ENCODE peak calls at places on chromosomes 11 and 22, in eight cellular contexts. One of them, this sample, is unnamed.

GRCh38 chr11:95322546-95322945 is 91.5 kb upstream of the SESN3 start:
- DNase-seq in CD8-positive, alpha-beta T cell: no peak
- DNase-seq in CD4-positive, alpha-beta T cell: no peak
- DNase-seq in naive thymus-derived CD4-positive, alpha-beta T cell: no peak
- DNase-seq in A549: no peak
- DNase-seq in epithelial cell of prostate: no peak
- DNase-seq in thoracic aorta: no peak
- DNase-seq in uterus: no peak
- DNase-seq in this sample: no peak

GRCh38 chr22:49671331-49672012 is 156.2 kb downstream of the BRD1 start:
- DNase-seq in epithelial cell of prostate: no peak
- DNase-seq in CD4-positive, alpha-beta T cell: no peak
- DNase-seq in CD8-positive, alpha-beta T cell: peak
- DNase-seq in thoracic aorta: no peak
- DNase-seq in uterus: no peak
- DNase-seq in naive thymus-derived CD4-positive, alpha-beta T cell: no peak
- DNase-seq in A549: no peak
- DNase-seq in this sample: no peak

GRCh38 chr11:65652511-65653228 is 10.0 kb downstream of the RELA start:
- DNase-seq in thoracic aorta: peak
- DNase-seq in epithelial cell of prostate: no peak
- DNase-seq in A549: peak
- DNase-seq in uterus: peak
- DNase-seq in naive thymus-derived CD4-positive, alpha-beta T cell: peak
- DNase-seq in CD8-positive, alpha-beta T cell: peak
- DNase-seq in CD4-positive, alpha-beta T cell: peak
- DNase-seq in this sample: peak

GRCh38 chr22:45216133-45217003 is 24.3 kb downstream of the KIAA0930 start:
- DNase-seq in thoracic aorta: no peak
- DNase-seq in CD8-positive, alpha-beta T cell: no peak
- DNase-seq in naive thymus-derived CD4-positive, alpha-beta T cell: no peak
- DNase-seq in CD4-positive, alpha-beta T cell: no peak
- DNase-seq in A549: no peak
- DNase-seq in uterus: no peak
- DNase-seq in epithelial cell of prostate: no peak
- DNase-seq in this sample: no peak

GRCh38 chr11:10664005-10664404 is 29.6 kb downstream of the IRAG1 start:
- DNase-seq in A549: no peak
- DNase-seq in naive thymus-derived CD4-positive, alpha-beta T cell: no peak
- DNase-seq in uterus: no peak
- DNase-seq in thoracic aorta: no peak
- DNase-seq in epithelial cell of prostate: no peak
- DNase-seq in CD4-positive, alpha-beta T cell: no peak
- DNase-seq in CD8-positive, alpha-beta T cell: no peak
- DNase-seq in this sample: no peak

GRCh38 chr22:30562391-30562790 is 12.1 kb downstream of the GAL3ST1 start:
- DNase-seq in CD8-positive, alpha-beta T cell: no peak
- DNase-seq in epithelial cell of prostate: no peak
- DNase-seq in thoracic aorta: no peak
- DNase-seq in naive thymus-derived CD4-positive, alpha-beta T cell: no peak
- DNase-seq in A549: peak
- DNase-seq in uterus: no peak
- DNase-seq in CD4-positive, alpha-beta T cell: no peak
- DNase-seq in this sample: no peak

GRCh38 chr11:134261626-134262488 is 8.5 kb downstream of the ACAD8 start:
- DNase-seq in A549: peak
- DNase-seq in CD4-positive, alpha-beta T cell: no peak
- DNase-seq in uterus: no peak
- DNase-seq in CD8-positive, alpha-beta T cell: no peak
- DNase-seq in thoracic aorta: no peak
- DNase-seq in epithelial cell of prostate: no peak
- DNase-seq in naive thymus-derived CD4-positive, alpha-beta T cell: no peak
- DNase-seq in this sample: no peak

GRCh38 chr11:67354314-67355022 is 1.1 kb upstream of the POLD4 start:
- DNase-seq in epithelial cell of prostate: peak
- DNase-seq in thoracic aorta: peak
- DNase-seq in CD4-positive, alpha-beta T cell: no peak
- DNase-seq in uterus: peak
- DNase-seq in A549: peak
- DNase-seq in CD8-positive, alpha-beta T cell: no peak
- DNase-seq in naive thymus-derived CD4-positive, alpha-beta T cell: no peak
- DNase-seq in this sample: peak

GRCh38 chr22:33756508-33756949 is 163.7 kb downstream of the LARGE1 start:
- DNase-seq in epithelial cell of prostate: no peak
- DNase-seq in A549: no peak
- DNase-seq in CD4-positive, alpha-beta T cell: no peak
- DNase-seq in uterus: no peak
- DNase-seq in CD8-positive, alpha-beta T cell: no peak
- DNase-seq in naive thymus-derived CD4-positive, alpha-beta T cell: no peak
- DNase-seq in thoracic aorta: no peak
- DNase-seq in this sample: no peak

GRCh38 chr11:134272381-134273316 is 3.5 kb upstream of the GLB1L3 start:
- DNase-seq in A549: no peak
- DNase-seq in CD8-positive, alpha-beta T cell: peak
- DNase-seq in epithelial cell of prostate: no peak
- DNase-seq in CD4-positive, alpha-beta T cell: no peak
- DNase-seq in uterus: no peak
- DNase-seq in thoracic aorta: no peak
- DNase-seq in naive thymus-derived CD4-positive, alpha-beta T cell: no peak
- DNase-seq in this sample: no peak

GRCh38 chr11:65781152-65781961 is 581 bp upstream of the AP5B1 start:
- DNase-seq in CD4-positive, alpha-beta T cell: no peak
- DNase-seq in epithelial cell of prostate: no peak
- DNase-seq in A549: no peak
- DNase-seq in CD8-positive, alpha-beta T cell: no peak
- DNase-seq in thoracic aorta: no peak
- DNase-seq in naive thymus-derived CD4-positive, alpha-beta T cell: peak
- DNase-seq in uterus: no peak
- DNase-seq in this sample: no peak

GRCh38 chr11:93842461-93842860 is 8.0 kb downstream of the VSTM5 start:
- DNase-seq in CD8-positive, alpha-beta T cell: no peak
- DNase-seq in thoracic aorta: no peak
- DNase-seq in epithelial cell of prostate: peak
- DNase-seq in A549: peak
- DNase-seq in uterus: no peak
- DNase-seq in naive thymus-derived CD4-positive, alpha-beta T cell: no peak
- DNase-seq in CD4-positive, alpha-beta T cell: no peak
- DNase-seq in this sample: no peak

GRCh38 chr11:15770798-15771414 is 585.4 kb downstream of the SOX6 start:
- DNase-seq in uterus: peak
- DNase-seq in CD4-positive, alpha-beta T cell: no peak
- DNase-seq in thoracic aorta: no peak
- DNase-seq in CD8-positive, alpha-beta T cell: no peak
- DNase-seq in epithelial cell of prostate: no peak
- DNase-seq in naive thymus-derived CD4-positive, alpha-beta T cell: no peak
- DNase-seq in A549: peak
- DNase-seq in this sample: peak

GRCh38 chr22:42132457-42132856 is 1.8 kb upstream of the CYP2D6 start:
- DNase-seq in CD4-positive, alpha-beta T cell: no peak
- DNase-seq in naive thymus-derived CD4-positive, alpha-beta T cell: no peak
- DNase-seq in thoracic aorta: no peak
- DNase-seq in CD8-positive, alpha-beta T cell: no peak
- DNase-seq in epithelial cell of prostate: no peak
- DNase-seq in A549: no peak
- DNase-seq in uterus: no peak
- DNase-seq in this sample: no peak

GRCh38 chr11:11510939-11511338 is 110.9 kb downstream of the GALNT18 start:
- DNase-seq in naive thymus-derived CD4-positive, alpha-beta T cell: no peak
- DNase-seq in epithelial cell of prostate: no peak
- DNase-seq in CD4-positive, alpha-beta T cell: no peak
- DNase-seq in thoracic aorta: no peak
- DNase-seq in CD8-positive, alpha-beta T cell: no peak
- DNase-seq in uterus: peak
- DNase-seq in A549: no peak
- DNase-seq in this sample: no peak

GRCh38 chr11:132520199-132520598 is 1012.1 kb downstream of the OPCML start:
- DNase-seq in uterus: no peak
- DNase-seq in CD8-positive, alpha-beta T cell: no peak
- DNase-seq in A549: no peak
- DNase-seq in naive thymus-derived CD4-positive, alpha-beta T cell: no peak
- DNase-seq in epithelial cell of prostate: no peak
- DNase-seq in CD4-positive, alpha-beta T cell: no peak
- DNase-seq in thoracic aorta: no peak
- DNase-seq in this sample: no peak

GRCh38 chr11:42974510-42974909 is 337.3 kb upstream of the API5 start:
- DNase-seq in A549: peak
- DNase-seq in uterus: no peak
- DNase-seq in epithelial cell of prostate: no peak
- DNase-seq in CD8-positive, alpha-beta T cell: no peak
- DNase-seq in thoracic aorta: no peak
- DNase-seq in CD4-positive, alpha-beta T cell: no peak
- DNase-seq in naive thymus-derived CD4-positive, alpha-beta T cell: no peak
- DNase-seq in this sample: no peak

GRCh38 chr11:110349109-110349996 is 52.9 kb upstream of the RDX start:
- DNase-seq in naive thymus-derived CD4-positive, alpha-beta T cell: no peak
- DNase-seq in A549: no peak
- DNase-seq in thoracic aorta: no peak
- DNase-seq in CD8-positive, alpha-beta T cell: no peak
- DNase-seq in epithelial cell of prostate: no peak
- DNase-seq in uterus: no peak
- DNase-seq in CD4-positive, alpha-beta T cell: no peak
- DNase-seq in this sample: peak

GRCh38 chr11:20042717-20043392 is 117.4 kb downstream of the DBX1 start:
- DNase-seq in thoracic aorta: no peak
- DNase-seq in A549: no peak
- DNase-seq in CD4-positive, alpha-beta T cell: no peak
- DNase-seq in CD8-positive, alpha-beta T cell: no peak
- DNase-seq in epithelial cell of prostate: no peak
- DNase-seq in uterus: no peak
- DNase-seq in naive thymus-derived CD4-positive, alpha-beta T cell: no peak
- DNase-seq in this sample: no peak

GRCh38 chr11:28529046-28529445 is 420.9 kb downstream of the METTL15 start:
- DNase-seq in thoracic aorta: no peak
- DNase-seq in CD4-positive, alpha-beta T cell: no peak
- DNase-seq in A549: no peak
- DNase-seq in CD8-positive, alpha-beta T cell: no peak
- DNase-seq in epithelial cell of prostate: no peak
- DNase-seq in uterus: no peak
- DNase-seq in naive thymus-derived CD4-positive, alpha-beta T cell: no peak
- DNase-seq in this sample: peak

GRCh38 chr22:17832665-17833064 is 58.4 kb upstream of the BID start:
- DNase-seq in naive thymus-derived CD4-positive, alpha-beta T cell: no peak
- DNase-seq in A549: no peak
- DNase-seq in uterus: peak
- DNase-seq in thoracic aorta: no peak
- DNase-seq in CD8-positive, alpha-beta T cell: no peak
- DNase-seq in epithelial cell of prostate: no peak
- DNase-seq in CD4-positive, alpha-beta T cell: no peak
- DNase-seq in this sample: no peak

GRCh38 chr11:9529333-9529648 is 44.2 kb upstream of the WEE1 start:
- DNase-seq in CD8-positive, alpha-beta T cell: no peak
- DNase-seq in epithelial cell of prostate: no peak
- DNase-seq in thoracic aorta: no peak
- DNase-seq in uterus: peak
- DNase-seq in CD4-positive, alpha-beta T cell: no peak
- DNase-seq in A549: no peak
- DNase-seq in naive thymus-derived CD4-positive, alpha-beta T cell: no peak
- DNase-seq in this sample: no peak

GRCh38 chr11:86848132-86848531 is 47.8 kb downstream of the PRSS23 start:
- DNase-seq in A549: no peak
- DNase-seq in CD8-positive, alpha-beta T cell: no peak
- DNase-seq in naive thymus-derived CD4-positive, alpha-beta T cell: no peak
- DNase-seq in CD4-positive, alpha-beta T cell: no peak
- DNase-seq in epithelial cell of prostate: no peak
- DNase-seq in uterus: no peak
- DNase-seq in thoracic aorta: no peak
- DNase-seq in this sample: no peak

GRCh38 chr22:50148991-50149721 is 21.4 kb upstream of the PANX2 start:
- DNase-seq in naive thymus-derived CD4-positive, alpha-beta T cell: peak
- DNase-seq in CD8-positive, alpha-beta T cell: peak
- DNase-seq in uterus: no peak
- DNase-seq in thoracic aorta: no peak
- DNase-seq in A549: peak
- DNase-seq in CD4-positive, alpha-beta T cell: peak
- DNase-seq in epithelial cell of prostate: peak
- DNase-seq in this sample: no peak

GRCh38 chr22:20741634-20742581 is 32.0 kb upstream of the SERPIND1 start:
- DNase-seq in CD8-positive, alpha-beta T cell: peak
- DNase-seq in CD4-positive, alpha-beta T cell: peak
- DNase-seq in epithelial cell of prostate: no peak
- DNase-seq in A549: peak
- DNase-seq in thoracic aorta: no peak
- DNase-seq in naive thymus-derived CD4-positive, alpha-beta T cell: no peak
- DNase-seq in uterus: no peak
- DNase-seq in this sample: no peak

GRCh38 chr22:30610299-30610698 is 3.3 kb downstream of the TCN2 start:
- DNase-seq in naive thymus-derived CD4-positive, alpha-beta T cell: no peak
- DNase-seq in CD4-positive, alpha-beta T cell: no peak
- DNase-seq in CD8-positive, alpha-beta T cell: no peak
- DNase-seq in thoracic aorta: no peak
- DNase-seq in A549: no peak
- DNase-seq in epithelial cell of prostate: no peak
- DNase-seq in uterus: no peak
- DNase-seq in this sample: no peak

GRCh38 chr11:97000481-97000880 is 610.7 kb downstream of the JRKL start:
- DNase-seq in CD4-positive, alpha-beta T cell: no peak
- DNase-seq in naive thymus-derived CD4-positive, alpha-beta T cell: no peak
- DNase-seq in uterus: no peak
- DNase-seq in epithelial cell of prostate: no peak
- DNase-seq in CD8-positive, alpha-beta T cell: no peak
- DNase-seq in thoracic aorta: no peak
- DNase-seq in A549: no peak
- DNase-seq in this sample: no peak

GRCh38 chr11:41398175-41398574 is 61.3 kb downstream of the LRRC4C start:
- DNase-seq in epithelial cell of prostate: no peak
- DNase-seq in A549: no peak
- DNase-seq in naive thymus-derived CD4-positive, alpha-beta T cell: no peak
- DNase-seq in CD8-positive, alpha-beta T cell: no peak
- DNase-seq in CD4-positive, alpha-beta T cell: no peak
- DNase-seq in thoracic aorta: no peak
- DNase-seq in uterus: no peak
- DNase-seq in this sample: no peak
- H3K27ac ChIP-seq in epithelial cell of prostate: no peak
- H3K27ac ChIP-seq in A549: no peak
- H3K27ac ChIP-seq in naive thymus-derived CD4-positive, alpha-beta T cell: no peak
- H3K27ac ChIP-seq in CD8-positive, alpha-beta T cell: no peak
- H3K27ac ChIP-seq in CD4-positive, alpha-beta T cell: no peak
- H3K27ac ChIP-seq in thoracic aorta: no peak
- H3K27ac ChIP-seq in uterus: no peak
- H3K27ac ChIP-seq in this sample: no peak

GRCh38 chr11:117861151-117862018 is 15.1 kb downstream of the FXYD6 start:
- DNase-seq in A549: no peak
- DNase-seq in CD4-positive, alpha-beta T cell: no peak
- DNase-seq in uterus: peak
- DNase-seq in CD8-positive, alpha-beta T cell: peak
- DNase-seq in naive thymus-derived CD4-positive, alpha-beta T cell: no peak
- DNase-seq in thoracic aorta: no peak
- DNase-seq in epithelial cell of prostate: no peak
- DNase-seq in this sample: no peak
- H3K27ac ChIP-seq in A549: no peak
- H3K27ac ChIP-seq in CD4-positive, alpha-beta T cell: no peak
- H3K27ac ChIP-seq in uterus: peak
- H3K27ac ChIP-seq in CD8-positive, alpha-beta T cell: no peak
- H3K27ac ChIP-seq in naive thymus-derived CD4-positive, alpha-beta T cell: no peak
- H3K27ac ChIP-seq in thoracic aorta: no peak
- H3K27ac ChIP-seq in epithelial cell of prostate: no peak
- H3K27ac ChIP-seq in this sample: no peak

GRCh38 chr11:64342869-64343739 is 3.1 kb downstream of the CCDC88B start:
- DNase-seq in uterus: no peak
- DNase-seq in CD4-positive, alpha-beta T cell: no peak
- DNase-seq in epithelial cell of prostate: no peak
- DNase-seq in thoracic aorta: no peak
- DNase-seq in CD8-positive, alpha-beta T cell: no peak
- DNase-seq in naive thymus-derived CD4-positive, alpha-beta T cell: no peak
- DNase-seq in A549: no peak
- DNase-seq in this sample: no peak
- H3K27ac ChIP-seq in uterus: no peak
- H3K27ac ChIP-seq in CD4-positive, alpha-beta T cell: no peak
- H3K27ac ChIP-seq in epithelial cell of prostate: peak
- H3K27ac ChIP-seq in thoracic aorta: no peak
- H3K27ac ChIP-seq in CD8-positive, alpha-beta T cell: no peak
- H3K27ac ChIP-seq in naive thymus-derived CD4-positive, alpha-beta T cell: no peak
- H3K27ac ChIP-seq in A549: peak
- H3K27ac ChIP-seq in this sample: no peak

GRCh38 chr11:121090145-121090721 is 10.8 kb upstream of the TECTA start:
- DNase-seq in CD8-positive, alpha-beta T cell: no peak
- DNase-seq in uterus: no peak
- DNase-seq in epithelial cell of prostate: no peak
- DNase-seq in CD4-positive, alpha-beta T cell: no peak
- DNase-seq in thoracic aorta: no peak
- DNase-seq in A549: no peak
- DNase-seq in naive thymus-derived CD4-positive, alpha-beta T cell: no peak
- DNase-seq in this sample: no peak
- H3K27ac ChIP-seq in CD8-positive, alpha-beta T cell: no peak
- H3K27ac ChIP-seq in uterus: no peak
- H3K27ac ChIP-seq in epithelial cell of prostate: no peak
- H3K27ac ChIP-seq in CD4-positive, alpha-beta T cell: no peak
- H3K27ac ChIP-seq in thoracic aorta: no peak
- H3K27ac ChIP-seq in A549: no peak
- H3K27ac ChIP-seq in naive thymus-derived CD4-positive, alpha-beta T cell: no peak
- H3K27ac ChIP-seq in this sample: no peak

This sample was measured in SJSA1.